ENCODE peak calls at places on chromosomes 3 and 15, in eight cellular contexts. One of them, this sample, is unnamed.
A peak's percentile ranks its signal among the peaks of the same experiment; 100 is the strongest.

GRCh38 chr3:4744405-4745239 is 234.6 kb upstream of the BHLHE40 start:
- DNase-seq in uterus: no peak
- DNase-seq in osteoblast: no peak
- DNase-seq in pancreas: no peak
- DNase-seq in body of pancreas: no peak
- DNase-seq in CD4-positive, CD25-positive, alpha-beta regulatory T cell: no peak
- DNase-seq in SK-N-SH: no peak
- DNase-seq in BE2C: no peak
- DNase-seq in this sample: no peak

GRCh38 chr15:100180921-100181320 is 160.9 kb downstream of the ADAMTS17 start:
- DNase-seq in uterus: no peak
- DNase-seq in osteoblast: no peak
- DNase-seq in pancreas: no peak
- DNase-seq in body of pancreas: no peak
- DNase-seq in CD4-positive, CD25-positive, alpha-beta regulatory T cell: no peak
- DNase-seq in SK-N-SH: no peak
- DNase-seq in BE2C: no peak
- DNase-seq in this sample: no peak

GRCh38 chr3:22952860-22953259 is 250.3 kb upstream of the UBE2E2 start:
- DNase-seq in uterus: no peak
- DNase-seq in osteoblast: no peak
- DNase-seq in pancreas: no peak
- DNase-seq in body of pancreas: no peak
- DNase-seq in CD4-positive, CD25-positive, alpha-beta regulatory T cell: no peak
- DNase-seq in SK-N-SH: no peak
- DNase-seq in BE2C: no peak
- DNase-seq in this sample: no peak

GRCh38 chr3:127012091-127012490 is 29.2 kb downstream of the PLXNA1 start:
- DNase-seq in uterus: no peak
- DNase-seq in osteoblast: peak; percentile 96
- DNase-seq in pancreas: no peak
- DNase-seq in body of pancreas: no peak
- DNase-seq in CD4-positive, CD25-positive, alpha-beta regulatory T cell: no peak
- DNase-seq in SK-N-SH: no peak
- DNase-seq in BE2C: peak; percentile 74
- DNase-seq in this sample: no peak

GRCh38 chr15:24856397-24857093 is 98.2 kb upstream of the SNRPN start:
- DNase-seq in uterus: no peak
- DNase-seq in osteoblast: no peak
- DNase-seq in pancreas: no peak
- DNase-seq in body of pancreas: no peak
- DNase-seq in CD4-positive, CD25-positive, alpha-beta regulatory T cell: no peak
- DNase-seq in SK-N-SH: peak; percentile 52
- DNase-seq in BE2C: peak; percentile 79
- DNase-seq in this sample: no peak

GRCh38 chr3:134314588-134315285 is 59.5 kb downstream of the AMOTL2 start:
- DNase-seq in uterus: peak; percentile 43
- DNase-seq in osteoblast: peak; percentile 80
- DNase-seq in pancreas: no peak
- DNase-seq in body of pancreas: no peak
- DNase-seq in CD4-positive, CD25-positive, alpha-beta regulatory T cell: no peak
- DNase-seq in SK-N-SH: no peak
- DNase-seq in BE2C: no peak
- DNase-seq in this sample: no peak

GRCh38 chr3:62046326-62046725 is 327.0 kb downstream of the FEZF2 start:
- DNase-seq in uterus: no peak
- DNase-seq in osteoblast: no peak
- DNase-seq in pancreas: no peak
- DNase-seq in body of pancreas: no peak
- DNase-seq in CD4-positive, CD25-positive, alpha-beta regulatory T cell: no peak
- DNase-seq in SK-N-SH: no peak
- DNase-seq in BE2C: no peak
- DNase-seq in this sample: no peak

GRCh38 chr15:70447511-70447910 is 315.8 kb downstream of the UACA start:
- DNase-seq in uterus: no peak
- DNase-seq in osteoblast: peak; percentile 70
- DNase-seq in pancreas: no peak
- DNase-seq in body of pancreas: no peak
- DNase-seq in CD4-positive, CD25-positive, alpha-beta regulatory T cell: no peak
- DNase-seq in SK-N-SH: no peak
- DNase-seq in BE2C: no peak
- DNase-seq in this sample: no peak

GRCh38 chr15:50320504-50320903 is 34.5 kb downstream of the GABPB1 start:
- DNase-seq in uterus: no peak
- DNase-seq in osteoblast: no peak
- DNase-seq in pancreas: no peak
- DNase-seq in body of pancreas: no peak
- DNase-seq in CD4-positive, CD25-positive, alpha-beta regulatory T cell: no peak
- DNase-seq in SK-N-SH: no peak
- DNase-seq in BE2C: no peak
- DNase-seq in this sample: no peak

GRCh38 chr3:67357610-67358458 is 296.6 kb downstream of the SUCLG2 start:
- DNase-seq in uterus: no peak
- DNase-seq in osteoblast: no peak
- DNase-seq in pancreas: no peak
- DNase-seq in body of pancreas: peak; percentile 46
- DNase-seq in CD4-positive, CD25-positive, alpha-beta regulatory T cell: no peak
- DNase-seq in SK-N-SH: peak; percentile 41
- DNase-seq in BE2C: peak; percentile 63
- DNase-seq in this sample: peak; percentile 26

GRCh38 chr3:134352031-134352671 is 22.1 kb downstream of the AMOTL2 start:
- DNase-seq in uterus: no peak
- DNase-seq in osteoblast: peak; percentile 19
- DNase-seq in pancreas: no peak
- DNase-seq in body of pancreas: peak; percentile 63
- DNase-seq in CD4-positive, CD25-positive, alpha-beta regulatory T cell: no peak
- DNase-seq in SK-N-SH: no peak
- DNase-seq in BE2C: no peak
- DNase-seq in this sample: no peak

GRCh38 chr15:62494144-62494543 is 329.1 kb upstream of the C2CD4B start:
- DNase-seq in uterus: no peak
- DNase-seq in osteoblast: no peak
- DNase-seq in pancreas: no peak
- DNase-seq in body of pancreas: no peak
- DNase-seq in CD4-positive, CD25-positive, alpha-beta regulatory T cell: no peak
- DNase-seq in SK-N-SH: peak; percentile 31
- DNase-seq in BE2C: peak; percentile 26
- DNase-seq in this sample: no peak

GRCh38 chr15:28989239-28989830 is 103.6 kb downstream of the APBA2 start:
- DNase-seq in uterus: no peak
- DNase-seq in osteoblast: no peak
- DNase-seq in pancreas: no peak
- DNase-seq in body of pancreas: no peak
- DNase-seq in CD4-positive, CD25-positive, alpha-beta regulatory T cell: no peak
- DNase-seq in SK-N-SH: peak; percentile 59
- DNase-seq in BE2C: peak; percentile 42
- DNase-seq in this sample: peak; percentile 5

GRCh38 chr15:39939487-39940452 is 5.9 kb downstream of the EIF2AK4 start:
- DNase-seq in uterus: no peak
- DNase-seq in osteoblast: no peak
- DNase-seq in pancreas: no peak
- DNase-seq in body of pancreas: no peak
- DNase-seq in CD4-positive, CD25-positive, alpha-beta regulatory T cell: no peak
- DNase-seq in SK-N-SH: no peak
- DNase-seq in BE2C: no peak
- DNase-seq in this sample: peak; percentile 18

GRCh38 chr3:100992086-100993033 is 861 bp downstream of the ABI3BP start:
- DNase-seq in uterus: no peak
- DNase-seq in osteoblast: no peak
- DNase-seq in pancreas: no peak
- DNase-seq in body of pancreas: peak; percentile 50
- DNase-seq in CD4-positive, CD25-positive, alpha-beta regulatory T cell: no peak
- DNase-seq in SK-N-SH: no peak
- DNase-seq in BE2C: no peak
- DNase-seq in this sample: peak; percentile 14

GRCh38 chr3:156812521-156813335 is 13.4 kb upstream of the LEKR1 start:
- DNase-seq in uterus: no peak
- DNase-seq in osteoblast: no peak
- DNase-seq in pancreas: no peak
- DNase-seq in body of pancreas: peak; percentile 58
- DNase-seq in CD4-positive, CD25-positive, alpha-beta regulatory T cell: no peak
- DNase-seq in SK-N-SH: no peak
- DNase-seq in BE2C: no peak
- DNase-seq in this sample: no peak

GRCh38 chr3:170178631-170179030 is 2.9 kb downstream of the PHC3 start:
- DNase-seq in uterus: no peak
- DNase-seq in osteoblast: no peak
- DNase-seq in pancreas: no peak
- DNase-seq in body of pancreas: no peak
- DNase-seq in CD4-positive, CD25-positive, alpha-beta regulatory T cell: peak; percentile 34
- DNase-seq in SK-N-SH: no peak
- DNase-seq in BE2C: no peak
- DNase-seq in this sample: no peak

GRCh38 chr3:27127195-27127594 is 242.0 kb downstream of the NEK10 start:
- DNase-seq in uterus: no peak
- DNase-seq in osteoblast: no peak
- DNase-seq in pancreas: no peak
- DNase-seq in body of pancreas: no peak
- DNase-seq in CD4-positive, CD25-positive, alpha-beta regulatory T cell: no peak
- DNase-seq in SK-N-SH: no peak
- DNase-seq in BE2C: no peak
- DNase-seq in this sample: no peak

GRCh38 chr3:184889312-184889904 is 77.4 kb downstream of the VPS8 start:
- DNase-seq in uterus: no peak
- DNase-seq in osteoblast: no peak
- DNase-seq in pancreas: no peak
- DNase-seq in body of pancreas: no peak
- DNase-seq in CD4-positive, CD25-positive, alpha-beta regulatory T cell: no peak
- DNase-seq in SK-N-SH: no peak
- DNase-seq in BE2C: no peak
- DNase-seq in this sample: no peak

GRCh38 chr3:184880616-184881015 is 68.7 kb downstream of the VPS8 start:
- DNase-seq in uterus: no peak
- DNase-seq in osteoblast: no peak
- DNase-seq in pancreas: no peak
- DNase-seq in body of pancreas: no peak
- DNase-seq in CD4-positive, CD25-positive, alpha-beta regulatory T cell: no peak
- DNase-seq in SK-N-SH: no peak
- DNase-seq in BE2C: no peak
- DNase-seq in this sample: no peak

GRCh38 chr3:184884359-184885017 is 72.5 kb downstream of the VPS8 start:
- DNase-seq in uterus: no peak
- DNase-seq in osteoblast: no peak
- DNase-seq in pancreas: no peak
- DNase-seq in body of pancreas: no peak
- DNase-seq in CD4-positive, CD25-positive, alpha-beta regulatory T cell: no peak
- DNase-seq in SK-N-SH: no peak
- DNase-seq in BE2C: no peak
- DNase-seq in this sample: no peak

GRCh38 chr3:184885112-184885511 is 73.1 kb downstream of the VPS8 start:
- DNase-seq in uterus: no peak
- DNase-seq in osteoblast: no peak
- DNase-seq in pancreas: no peak
- DNase-seq in body of pancreas: no peak
- DNase-seq in CD4-positive, CD25-positive, alpha-beta regulatory T cell: no peak
- DNase-seq in SK-N-SH: no peak
- DNase-seq in BE2C: no peak
- DNase-seq in this sample: no peak
- H3K4me3 ChIP-seq in uterus: no peak overlapping the region
- H3K4me3 ChIP-seq in osteoblast: no peak overlapping the region
- H3K4me3 ChIP-seq in pancreas: no peak overlapping the region
- H3K4me3 ChIP-seq in body of pancreas: no peak overlapping the region
- H3K4me3 ChIP-seq in CD4-positive, CD25-positive, alpha-beta regulatory T cell: no peak overlapping the region
- H3K4me3 ChIP-seq in SK-N-SH: no peak overlapping the region
- H3K4me3 ChIP-seq in BE2C: no peak overlapping the region
- H3K4me3 ChIP-seq in this sample: no peak overlapping the region

DNA sequence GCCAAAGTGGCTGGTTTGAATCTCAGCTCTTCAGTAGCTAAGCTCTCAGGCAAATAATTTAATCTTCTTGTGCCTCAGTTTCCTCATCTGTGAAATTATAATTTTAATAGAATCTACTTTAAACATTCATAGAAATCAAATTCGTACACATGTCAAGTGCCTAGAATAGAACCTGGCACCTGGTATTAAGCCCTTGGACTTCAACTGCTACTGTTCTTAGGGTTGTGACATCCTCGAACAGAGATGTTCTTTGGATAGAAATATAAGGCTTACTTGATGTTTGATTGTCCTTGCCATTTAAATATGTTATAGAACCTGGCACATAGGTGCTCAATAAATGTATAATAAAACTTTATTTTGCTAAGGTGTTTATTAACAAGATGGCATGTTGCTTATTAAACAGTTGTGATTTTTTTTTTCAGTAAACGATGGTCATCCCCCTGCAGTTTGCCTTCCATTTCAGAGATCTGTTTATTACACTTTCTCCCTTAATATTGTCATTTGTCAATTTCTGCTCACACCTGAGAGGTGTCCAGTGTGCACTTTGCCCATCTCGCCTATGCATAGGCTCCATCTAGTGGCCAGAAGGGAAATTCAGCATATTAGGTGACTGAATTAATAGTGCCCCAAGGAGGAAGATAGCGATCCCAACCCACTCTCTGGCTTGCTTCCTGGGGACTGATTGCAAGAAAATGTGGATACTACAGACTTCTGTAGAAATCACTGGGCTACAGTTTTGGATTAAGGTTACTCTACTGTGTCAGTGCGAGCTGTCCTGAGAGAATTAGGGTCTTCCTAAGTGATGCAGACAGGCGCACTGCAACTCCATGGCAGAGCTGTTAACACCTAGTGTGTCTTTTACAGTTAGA is 10.7 kb downstream of the IGF1R start:
- DNase-seq in uterus: peak; percentile 58
- DNase-seq in osteoblast: peak; percentile 87
- DNase-seq in pancreas: no peak
- DNase-seq in body of pancreas: peak; percentile 53
- DNase-seq in CD4-positive, CD25-positive, alpha-beta regulatory T cell: peak; percentile 19
- DNase-seq in SK-N-SH: peak; percentile 75
- DNase-seq in BE2C: peak; percentile 61
- DNase-seq in this sample: peak; percentile 67
- H3K4me1 ChIP-seq in uterus: peaks cover 10% of the 10 kb centered on the region
- H3K4me1 ChIP-seq in osteoblast: peaks cover 13% of the 10 kb centered on the region
- H3K4me1 ChIP-seq in pancreas: peaks cover 17% of the 10 kb centered on the region
- H3K4me1 ChIP-seq in body of pancreas: peaks cover 48% of the 10 kb centered on the region
- H3K4me1 ChIP-seq in CD4-positive, CD25-positive, alpha-beta regulatory T cell: peaks cover 5% of the 10 kb centered on the region
- H3K4me1 ChIP-seq in SK-N-SH: peaks cover 30% of the 10 kb centered on the region
- H3K4me1 ChIP-seq in BE2C: peaks cover 47% of the 10 kb centered on the region
- H3K4me1 ChIP-seq in this sample: no peaks in the 10 kb centered on the region

GRCh38 chr3:194672876-194673275 is 885 bp upstream of the LSG1 start:
- DNase-seq in uterus: no peak
- DNase-seq in osteoblast: no peak
- DNase-seq in pancreas: no peak
- DNase-seq in body of pancreas: no peak
- DNase-seq in CD4-positive, CD25-positive, alpha-beta regulatory T cell: no peak
- DNase-seq in SK-N-SH: no peak
- DNase-seq in BE2C: no peak
- DNase-seq in this sample: no peak
- H3K4me3 ChIP-seq in uterus: peak overlapping the region; percentile 68
- H3K4me3 ChIP-seq in osteoblast: peak overlapping the region; percentile 94
- H3K4me3 ChIP-seq in pancreas: peak overlapping the region; percentile 66
- H3K4me3 ChIP-seq in body of pancreas: no peak overlapping the region
- H3K4me3 ChIP-seq in CD4-positive, CD25-positive, alpha-beta regulatory T cell: peak overlapping the region; percentile 96
- H3K4me3 ChIP-seq in SK-N-SH: peak overlapping the region; percentile 95
- H3K4me3 ChIP-seq in BE2C: peak overlapping the region; percentile 93
- H3K4me3 ChIP-seq in this sample: peak overlapping the region; percentile 72

DNA sequence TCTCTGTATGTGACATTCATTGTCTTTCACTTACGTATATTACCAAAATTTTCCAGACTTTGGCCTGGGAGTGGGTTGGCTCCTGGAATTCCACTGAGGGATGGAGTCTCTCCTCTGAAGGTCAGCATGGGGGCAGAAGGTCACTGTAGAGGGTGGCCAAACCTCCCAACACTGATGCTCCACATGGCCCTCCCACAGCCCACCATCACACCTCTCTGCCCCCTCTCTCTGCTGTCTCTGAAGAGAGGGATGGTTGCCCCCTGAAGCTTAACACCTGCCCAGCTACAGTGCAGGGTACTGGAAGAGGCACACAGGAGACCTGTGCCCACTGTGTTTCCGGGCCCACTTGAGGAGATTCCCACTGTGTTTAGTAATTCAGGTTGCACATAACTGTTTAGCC is 52.2 kb downstream of the CMTM6 start:
- DNase-seq in uterus: no peak
- DNase-seq in osteoblast: no peak
- DNase-seq in pancreas: no peak
- DNase-seq in body of pancreas: no peak
- DNase-seq in CD4-positive, CD25-positive, alpha-beta regulatory T cell: no peak
- DNase-seq in SK-N-SH: no peak
- DNase-seq in BE2C: no peak
- DNase-seq in this sample: no peak
- H3K4me1 ChIP-seq in uterus: no peaks in the 10 kb centered on the region
- H3K4me1 ChIP-seq in osteoblast: peaks cover 14% of the 10 kb centered on the region
- H3K4me1 ChIP-seq in pancreas: no peaks in the 10 kb centered on the region
- H3K4me1 ChIP-seq in body of pancreas: no peaks in the 10 kb centered on the region
- H3K4me1 ChIP-seq in CD4-positive, CD25-positive, alpha-beta regulatory T cell: peaks cover 22% of the 10 kb centered on the region
- H3K4me1 ChIP-seq in SK-N-SH: peaks cover 3% of the 10 kb centered on the region
- H3K4me1 ChIP-seq in BE2C: no peaks in the 10 kb centered on the region
- H3K4me1 ChIP-seq in this sample: no peaks in the 10 kb centered on the region

This sample was measured in A673.